ENCODE peak calls at places on chromosome X, in five cellular contexts. I is Peyer's patch, E is kidney epithelial cell, Y is neural progenitor cell, R is Karpas-422. S is an unnamed sample.

GRCh38 chrX:139559383-139560042 is 29.0 kb downstream of the F9 start:
- DNase-seq in I (no peak), E (peak; percentile 18), Y (peak; percentile 75), R (peak; percentile 84), S (no peak)

GRCh38 chrX:11535156-11535919 is 130.4 kb downstream of the ARHGAP6 start:
- DNase-seq in I (no peak), E (no peak), Y (no peak), R (no peak), S (no peak)

GRCh38 chrX:45472968-45473367 is 272.3 kb upstream of the DIPK2B start:
- DNase-seq in I (no peak), E (no peak), Y (no peak), R (no peak), S (no peak)

GRCh38 chrX:39900788-39901170 is 197.0 kb downstream of the BCOR start:
- DNase-seq in I (no peak), E (no peak), Y (peak; percentile 36), R (no peak), S (no peak)

GRCh38 chrX:1531106-1531890 is 5.7 kb downstream of the P2RY8 start:
- DNase-seq in I (no peak), E (no peak), Y (no peak), R (peak; percentile 28), S (no peak)

GRCh38 chrX:20265726-20266681 is 705 bp downstream of the RPS6KA3 start:
- DNase-seq in I (peak; percentile 52), E (no peak), Y (peak; percentile 31), R (peak; percentile 76), S (peak; percentile 31)

GRCh38 chrX:141839856-141840255 is 1.7 kb downstream of the MAGEC3 start:
- DNase-seq in I (no peak), E (peak; percentile 7), Y (no peak), R (no peak), S (no peak)

GRCh38 chrX:16786791-16787735 is 797 bp downstream of the TXLNG start:
- DNase-seq in I (peak; percentile 61), E (no peak), Y (peak; percentile 73), R (peak; percentile 78), S (no peak)

GRCh38 chrX:37361596-37361995 is 12.4 kb downstream of the PRRG1 start:
- DNase-seq in I (no peak), E (no peak), Y (no peak), R (no peak), S (no peak)

GRCh38 chrX:14616876-14617275 is 87.5 kb downstream of the GLRA2 start:
- DNase-seq in I (no peak), E (no peak), Y (no peak), R (peak; percentile 26), S (no peak)

GRCh38 chrX:39983715-39984114 is 114.0 kb downstream of the BCOR start:
- DNase-seq in I (no peak), E (no peak), Y (no peak), R (no peak), S (no peak)

GRCh38 chrX:45622538-45622937 is 421.9 kb upstream of the DIPK2B start:
- DNase-seq in I (no peak), E (no peak), Y (no peak), R (no peak), S (no peak)

GRCh38 chrX:118824173-118824782 is 654 bp downstream of the ZCCHC12 start:
- DNase-seq in I (no peak), E (no peak), Y (peak; percentile 39), R (no peak), S (no peak)

GRCh38 chrX:120334137-120334536 is 22.9 kb upstream of the TMEM255A start:
- DNase-seq in I (no peak), E (no peak), Y (no peak), R (no peak), S (no peak)

GRCh38 chrX:53088136-53088974 is 5.6 kb upstream of the KANTR start:
- DNase-seq in I (peak; percentile 91), E (peak; percentile 32), Y (peak; percentile 89), R (peak; percentile 89), S (peak; percentile 77)

GRCh38 chrX:104566921-104567501 is 1.0 kb downstream of the IL1RAPL2 start:
- DNase-seq in I (no peak), E (no peak), Y (peak; percentile 43), R (no peak), S (no peak)

GRCh38 chrX:151983186-151983585 is 8.7 kb upstream of the GABRE start:
- DNase-seq in I (peak; percentile 51), E (peak; percentile 59), Y (no peak), R (no peak), S (no peak)

GRCh38 chrX:39755152-39756032 is 342.4 kb downstream of the BCOR start:
- DNase-seq in I (peak; percentile 82), E (peak; percentile 81), Y (peak; percentile 68), R (peak; percentile 5), S (peak; percentile 68)

GRCh38 chrX:77298296-77298695 is 148.9 kb upstream of the FGF16 start:
- DNase-seq in I (no peak), E (no peak), Y (no peak), R (no peak), S (no peak)

GRCh38 chrX:19715711-19716638 is 171.4 kb downstream of the SH3KBP1 start:
- DNase-seq in I (no peak), E (no peak), Y (no peak), R (no peak), S (no peak)

GRCh38 chrX:57817302-57817701 is 93.0 kb downstream of the ZXDA start:
- DNase-seq in I (no peak), E (no peak), Y (no peak), R (peak; percentile 58), S (no peak)

GRCh38 chrX:37652589-37653271 is 32.9 kb upstream of the XK start:
- DNase-seq in I (no peak), E (no peak), Y (no peak), R (no peak), S (no peak)

GRCh38 chrX:69555396-69556023 is 51.4 kb downstream of the NALF2 start:
- DNase-seq in I (no peak), E (no peak), Y (no peak), R (no peak), S (peak; percentile 22)

GRCh38 chrX:14676431-14676830 is 147.1 kb downstream of the GLRA2 start:
- DNase-seq in I (no peak), E (no peak), Y (no peak), R (no peak), S (no peak)

GRCh38 chrX:31222946-31223345 is 151.1 kb upstream of the FTHL17 start:
- DNase-seq in I (no peak), E (no peak), Y (no peak), R (no peak), S (no peak)

GRCh38 chrX:85619962-85620361 is 240.5 kb upstream of the POF1B start:
- DNase-seq in I (no peak), E (no peak), Y (no peak), R (peak; percentile 17), S (no peak)

GRCh38 chrX:27968891-27969290 is 12.4 kb downstream of the DCAF8L1 start:
- DNase-seq in I (no peak), E (no peak), Y (no peak), R (no peak), S (no peak)

GRCh38 chrX:27915617-27916016 is 65.6 kb downstream of the DCAF8L1 start:
- DNase-seq in I (peak; percentile 45), E (no peak), Y (no peak), R (no peak), S (no peak)

GRCh38 chrX:104255465-104255864 is 732 bp upstream of the ESX1 start:
- DNase-seq in I (no peak), E (no peak), Y (no peak), R (no peak), S (no peak)

GRCh38 chrX:115606861-115607260 is 45.9 kb downstream of the PLS3 start:
- DNase-seq in I (no peak), E (no peak), Y (no peak), R (no peak), S (no peak)

GRCh38 chrX:123340691-123341090 is 156.6 kb downstream of the GRIA3 start:
- DNase-seq in I (no peak), E (no peak), Y (peak; percentile 28), R (no peak), S (no peak)

GRCh38 chrX:63661676-63662075 is 123.3 kb downstream of the ARHGEF9 start:
- DNase-seq in I (no peak), E (no peak), Y (no peak), R (no peak), S (no peak)

GRCh38 chrX:19334945-19335626 is 8.6 kb upstream of the PDHA1 start:
- DNase-seq in I (no peak), E (no peak), Y (peak; percentile 62), R (peak; percentile 88), S (no peak)

GRCh38 chrX:130402211-130402684 is 461 bp downstream of the RBMX2 start:
- DNase-seq in I (no peak), E (no peak), Y (no peak), R (no peak), S (no peak)
- H3K27me3 ChIP-seq in I (no peaks in the 10 kb centered on the region), E (no peaks in the 10 kb centered on the region), Y (peaks cover 24% of the 10 kb centered on the region), R (no peaks in the 10 kb centered on the region), S (no peaks in the 10 kb centered on the region)

GRCh38 chrX:49701948-49702347 is 6.2 kb upstream of the PAGE1 start:
- DNase-seq in I (no peak), E (no peak), Y (no peak), R (no peak), S (no peak)
- H3K27me3 ChIP-seq in I (no peaks in the 10 kb centered on the region), E (no peaks in the 10 kb centered on the region), Y (no peaks in the 10 kb centered on the region), R (no peaks in the 10 kb centered on the region), S (peaks cover 39% of the 10 kb centered on the region)

GRCh38 chrX:108209006-108209554 is 117.5 kb downstream of the ATG4A start:
- DNase-seq in I (no peak), E (no peak), Y (peak; percentile 19), R (no peak), S (no peak)
- H3K27me3 ChIP-seq in I (no peaks in the 10 kb centered on the region), E (no peaks in the 10 kb centered on the region), Y (no peaks in the 10 kb centered on the region), R (no peaks in the 10 kb centered on the region), S (peaks cover 81% of the 10 kb centered on the region)

DNA sequence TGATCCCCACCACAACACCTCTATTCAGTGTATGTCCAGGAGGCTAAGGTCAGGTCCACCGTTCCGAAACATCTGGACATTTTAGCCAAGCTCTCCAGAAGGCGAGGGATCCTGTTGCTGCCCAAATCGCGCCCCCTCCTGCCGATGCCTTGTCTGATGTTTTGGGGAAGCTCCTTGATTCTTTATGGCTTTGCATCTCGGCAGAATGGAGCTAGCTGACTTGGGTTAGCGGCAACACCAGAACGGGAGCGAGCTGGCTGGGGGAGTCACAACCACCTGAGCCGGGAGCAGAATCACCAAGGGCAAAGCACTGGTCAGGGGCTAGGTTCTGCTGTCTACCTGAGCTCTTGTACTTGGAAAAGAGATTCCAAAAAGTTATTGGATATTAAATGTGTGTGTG is 6.5 kb upstream of the POU3F4 start:
- DNase-seq in I (no peak), E (no peak), Y (peak; percentile 41), R (no peak), S (no peak)
- H3K27me3 ChIP-seq in I (no peaks in the 10 kb centered on the region), E (peaks cover 4% of the 10 kb centered on the region), Y (peaks cover 67% of the 10 kb centered on the region), R (no peaks in the 10 kb centered on the region), S (peaks cover 10% of the 10 kb centered on the region)

DNA sequence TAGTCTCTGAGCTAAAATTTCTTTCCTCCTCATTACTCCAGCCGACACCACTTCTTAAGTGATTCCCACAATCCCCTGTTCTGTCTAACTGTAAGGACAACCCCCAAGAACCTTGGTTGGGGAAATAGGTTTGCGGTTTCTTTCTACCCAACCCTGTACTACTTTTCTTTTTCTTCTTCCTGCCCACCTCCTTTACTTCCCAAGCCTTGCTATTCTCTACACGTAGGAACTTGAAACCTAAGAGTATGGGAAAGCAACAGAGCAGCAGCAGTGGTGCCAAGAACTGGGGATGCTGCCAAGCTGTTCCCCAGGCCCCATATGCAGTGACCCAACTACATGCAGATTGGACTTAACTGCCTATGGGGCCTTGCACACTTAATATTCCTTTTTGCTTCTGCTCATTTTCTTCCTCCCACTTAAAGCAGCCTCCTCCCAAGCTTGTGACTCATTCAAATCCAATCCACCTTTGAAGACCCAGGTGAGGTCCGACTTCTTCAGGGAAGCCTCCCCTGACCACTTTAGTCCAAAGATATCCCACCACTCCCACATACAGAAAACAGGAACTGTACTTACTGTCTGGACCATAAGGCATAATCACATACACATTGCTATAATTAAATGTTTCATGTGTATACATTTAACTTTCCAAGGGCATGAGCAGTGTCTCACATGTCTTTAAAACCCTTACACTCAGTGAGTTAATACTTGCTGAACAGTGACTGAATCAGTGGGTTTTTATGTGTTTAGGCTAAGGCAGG is 1.7 kb downstream of the FAM120C start:
- DNase-seq in I (no peak), E (no peak), Y (no peak), R (no peak), S (no peak)
- H3K27me3 ChIP-seq in I (no peaks in the 10 kb centered on the region), E (no peaks in the 10 kb centered on the region), Y (no peaks in the 10 kb centered on the region), R (no peaks in the 10 kb centered on the region), S (peaks cover 8% of the 10 kb centered on the region)